ENCODE peak calls at places on chromosomes 12 and 14, in ten cellular contexts. J is epithelial cell of esophagus, Z is epithelial cell of proximal tubule, N is PC-9, S is astrocyte of the spinal cord, V is left ventricle myocardium inferior, T is Caco-2, A is HFFc6, H is stomach, F is Panc1. X is an unnamed sample.
A peak's percentile ranks its signal among the peaks of the same experiment; 100 is the strongest.

GRCh38 chr12:31029466-31029865 is 44.2 kb upstream of the DDX11 start:
- DNase-seq in J (no peak), Z (no peak), N (peak; percentile 62), S (no peak), V (no peak), T (no peak), A (no peak), H (no peak), F (no peak), X (peak; percentile 8)

GRCh38 chr12:87982208-87982607 is 47.0 kb downstream of the C12orf50 start:
- DNase-seq in J (no peak), Z (no peak), N (no peak), S (peak; percentile 58), V (no peak), T (no peak), A (no peak), H (no peak), F (no peak), X (no peak)

GRCh38 chr14:97180304-97181200 is 383.4 kb downstream of the VRK1 start:
- DNase-seq in J (peak; percentile 39), Z (no peak), N (no peak), S (peak; percentile 65), V (no peak), T (no peak), A (peak; percentile 65), H (no peak), F (peak; percentile 7), X (no peak)

GRCh38 chr12:18955594-18955993 is 173.9 kb upstream of the PLEKHA5 start:
- DNase-seq in J (peak; percentile 16), Z (no peak), N (no peak), S (no peak), V (no peak), T (no peak), A (peak; percentile 66), H (no peak), F (no peak), X (no peak)

GRCh38 chr12:63420206-63420644 is 248.1 kb downstream of the DPY19L2 start:
- DNase-seq in J (peak; percentile 10), Z (peak; percentile 15), N (peak; percentile 23), S (peak; percentile 78), V (peak; percentile 15), T (peak; percentile 45), A (peak; percentile 52), H (peak; percentile 28), F (peak; percentile 36), X (no peak)

GRCh38 chr12:129961111-129961510 is 57.3 kb upstream of the TMEM132D start:
- DNase-seq in J (peak; percentile 13), Z (no peak), N (no peak), S (no peak), V (no peak), T (no peak), A (no peak), H (no peak), F (peak; percentile 36), X (no peak)

GRCh38 chr12:124700810-124701594 is 133.6 kb upstream of the NCOR2 start:
- DNase-seq in J (peak; percentile 62), Z (no peak), N (no peak), S (peak; percentile 60), V (no peak), T (peak; percentile 79), A (peak; percentile 34), H (peak; percentile 68), F (no peak), X (no peak)

GRCh38 chr12:29880987-29881386 is 97.2 kb upstream of the TMTC1 start:
- DNase-seq in J (no peak), Z (no peak), N (no peak), S (no peak), V (no peak), T (no peak), A (no peak), H (no peak), F (no peak), X (no peak)

GRCh38 chr14:56933446-56933845 is 123.2 kb upstream of the OTX2 start:
- DNase-seq in J (peak; percentile 9), Z (no peak), N (no peak), S (no peak), V (no peak), T (no peak), A (no peak), H (no peak), F (no peak), X (no peak)

GRCh38 chr12:94783862-94784261 is 133.5 kb upstream of the TMCC3 start:
- DNase-seq in J (peak; percentile 67), Z (no peak), N (no peak), S (peak; percentile 49), V (no peak), T (no peak), A (peak; percentile 6), H (no peak), F (no peak), X (no peak)

GRCh38 chr14:50232276-50232642 is 881 bp upstream of the SOS2 start:
- DNase-seq in J (no peak), Z (no peak), N (no peak), S (no peak), V (no peak), T (no peak), A (no peak), H (no peak), F (no peak), X (no peak)

GRCh38 chr12:98343002-98343567 is 172.3 kb upstream of the TMPO start:
- DNase-seq in J (no peak), Z (no peak), N (no peak), S (no peak), V (no peak), T (no peak), A (no peak), H (no peak), F (no peak), X (no peak)

GRCh38 chr14:81269100-81269978 is 48.6 kb upstream of the GTF2A1 start:
- DNase-seq in J (peak; percentile 74), Z (peak; percentile 61), N (peak; percentile 11), S (peak; percentile 68), V (no peak), T (peak; percentile 46), A (peak; percentile 73), H (no peak), F (peak; percentile 35), X (no peak)

GRCh38 chr12:22415342-22416309 is 81.1 kb upstream of the ST8SIA1 start:
- DNase-seq in J (peak; percentile 46), Z (no peak), N (peak; percentile 48), S (peak; percentile 45), V (no peak), T (no peak), A (peak; percentile 1), H (peak; percentile 54), F (no peak), X (no peak)

GRCh38 chr14:71304588-71305133 is 397.4 kb downstream of the PCNX1 start:
- DNase-seq in J (no peak), Z (no peak), N (no peak), S (no peak), V (no peak), T (no peak), A (no peak), H (no peak), F (no peak), X (no peak)

GRCh38 chr12:13425766-13426165 is 229.2 kb downstream of the EMP1 start:
- DNase-seq in J (peak; percentile 81), Z (peak; percentile 76), N (no peak), S (peak; percentile 81), V (no peak), T (no peak), A (peak; percentile 50), H (no peak), F (no peak), X (no peak)

GRCh38 chr12:113786107-113786506 is 180.0 kb downstream of the RBM19 start:
- DNase-seq in J (no peak), Z (no peak), N (no peak), S (no peak), V (no peak), T (no peak), A (no peak), H (no peak), F (no peak), X (no peak)
- TF ChIP-seq CTCF in J (no peak), Z (no peak), N (no peak), S (no peak), V (no peak), T (no peak), A (peak; percentile 15), H (no peak), F (peak; percentile 46), X (no peak)

GRCh38 chr12:118456741-118457140 is 80.4 kb downstream of the SUDS3 start:
- DNase-seq in J (no peak), Z (no peak), N (no peak), S (no peak), V (no peak), T (no peak), A (peak; percentile 6), H (no peak), F (no peak), X (no peak)

GRCh38 chr12:118459110-118459509 is 82.8 kb downstream of the SUDS3 start:
- DNase-seq in J (no peak), Z (no peak), N (no peak), S (no peak), V (no peak), T (no peak), A (no peak), H (no peak), F (no peak), X (no peak)

GRCh38 chr12:118455327-118455726 is 79.0 kb downstream of the SUDS3 start:
- DNase-seq in J (no peak), Z (no peak), N (no peak), S (no peak), V (no peak), T (no peak), A (no peak), H (no peak), F (no peak), X (no peak)
- TF ChIP-seq CTCF in J (no peak), Z (no peak), N (no peak), S (no peak), V (no peak), T (no peak), A (no peak), H (no peak), F (no peak), X (no peak)

DNA sequence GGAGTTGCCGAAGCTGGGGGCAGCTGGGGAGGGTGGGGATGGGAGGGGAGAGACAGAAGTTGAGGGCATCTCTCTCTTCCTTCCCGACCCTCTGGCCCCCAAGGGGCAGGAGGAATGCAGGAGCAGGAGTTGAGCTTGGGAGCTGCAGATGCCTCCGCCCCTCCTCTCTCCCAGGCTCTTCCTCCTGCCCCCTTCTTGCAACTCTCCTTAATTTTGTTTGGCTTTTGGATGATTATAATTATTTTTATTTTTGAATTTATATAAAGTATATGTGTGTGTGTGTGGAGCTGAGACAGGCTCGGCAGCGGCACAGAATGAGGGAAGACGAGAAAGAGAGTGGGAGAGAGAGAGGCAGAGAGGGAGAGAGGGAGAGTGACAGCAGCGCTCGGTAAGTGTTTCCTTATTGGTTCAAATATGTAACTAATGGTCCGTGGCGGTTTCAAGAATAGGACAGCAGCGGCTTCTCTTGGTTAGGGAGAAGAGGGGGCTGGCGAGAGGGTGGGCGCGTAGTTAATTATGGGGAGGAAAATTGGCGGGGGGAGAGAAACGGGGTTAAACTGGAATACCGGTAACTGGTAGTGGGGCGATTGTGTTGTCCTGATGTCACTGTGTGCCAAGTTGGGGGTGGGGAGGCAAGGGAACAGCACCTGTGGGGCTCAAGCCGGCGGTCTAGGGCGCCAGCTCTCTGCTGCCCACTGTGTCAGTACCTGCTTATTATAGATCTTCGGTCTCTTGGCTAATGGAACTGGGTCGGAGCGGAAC is 8.4 kb downstream of the HOXC8 start:
- DNase-seq in J (no peak), Z (no peak), N (no peak), S (no peak), V (no peak), T (peak; percentile 59), A (no peak), H (no peak), F (no peak), X (no peak)
- TF ChIP-seq CTCF in J (no peak), Z (peak; percentile 21), N (no peak), S (peak; percentile 12), V (no peak), T (peak; percentile 19), A (no peak), H (no peak), F (peak; percentile 29), X (no peak)

GRCh38 chr12:99824900-99825562 is 159.7 kb downstream of the ANKS1B start:
- DNase-seq in J (no peak), Z (no peak), N (no peak), S (no peak), V (no peak), T (no peak), A (no peak), H (no peak), F (no peak), X (no peak)
- TF ChIP-seq CTCF in J (no peak), Z (no peak), N (no peak), S (no peak), V (no peak), T (no peak), A (no peak), H (no peak), F (no peak), X (no peak)

X was measured in progenitor cell of endocrine pancreas.